ENCODE peak calls at places on chromosomes 6 and 20, in six cellular contexts. N is DMS153, Y is Calu3, I is NCI-H774, O is NCI-H748 treated with DMSO at 0.1 percent for 48 hours, Z is endothelial cell. G is an unnamed sample.
A peak's percentile ranks its signal among the peaks of the same experiment; 100 is the strongest.

GRCh38 chr6:25035451-25036435 is 100.0 kb upstream of the RIPOR2 start:
- DNase-seq in N (no peak), Y (no peak), I (no peak), O (no peak), Z (no peak), G (no peak)

GRCh38 chr6:55825402-55826051 is 49.9 kb downstream of the BMP5 start:
- DNase-seq in N (no peak), Y (peak; percentile 23), I (no peak), O (no peak), Z (no peak), G (peak; percentile 56)

GRCh38 chr6:163494279-163494727 is 79.8 kb downstream of the QKI start:
- DNase-seq in N (no peak), Y (no peak), I (no peak), O (no peak), Z (no peak), G (no peak)

GRCh38 chr6:123965894-123966293 is 162.2 kb downstream of the NKAIN2 start:
- DNase-seq in N (no peak), Y (peak; percentile 6), I (peak; percentile 64), O (no peak), Z (peak; percentile 53), G (no peak)

GRCh38 chr6:6006428-6007310 is at the start of gene NRN1:
- DNase-seq in N (no peak), Y (no peak), I (peak; percentile 40), O (peak; percentile 58), Z (peak; percentile 25), G (peak; percentile 72)

GRCh38 chr20:58693226-58694006 is 816 bp downstream of the NPEPL1 start:
- DNase-seq in N (no peak), Y (peak; percentile 41), I (no peak), O (no peak), Z (no peak), G (no peak)

GRCh38 chr20:49045440-49046086 is 549 bp upstream of the CSE1L start:
- DNase-seq in N (peak; percentile 9), Y (no peak), I (no peak), O (no peak), Z (peak; percentile 25), G (no peak)

GRCh38 chr6:42781546-42781810 is 374 bp upstream of the BICRAL start:
- DNase-seq in N (no peak), Y (no peak), I (no peak), O (no peak), Z (no peak), G (peak; percentile 20)

GRCh38 chr6:148037496-148037895 is 305.1 kb upstream of the SASH1 start:
- DNase-seq in N (peak; percentile 35), Y (no peak), I (peak; percentile 42), O (peak; percentile 70), Z (no peak), G (no peak)

GRCh38 chr6:55888917-55889316 is 13.5 kb upstream of the BMP5 start:
- DNase-seq in N (no peak), Y (no peak), I (no peak), O (no peak), Z (no peak), G (no peak)

GRCh38 chr20:41524980-41525613 is 93.1 kb downstream of the CHD6 start:
- DNase-seq in N (peak; percentile 60), Y (peak; percentile 63), I (no peak), O (no peak), Z (peak; percentile 11), G (no peak)

GRCh38 chr6:121055572-121056163 is 278.6 kb downstream of the TBC1D32 start:
- DNase-seq in N (peak; percentile 19), Y (peak; percentile 33), I (peak; percentile 45), O (peak; percentile 53), Z (peak; percentile 25), G (peak; percentile 80)

GRCh38 chr6:18395851-18396187 is 8.7 kb downstream of the RNF144B start:
- DNase-seq in N (no peak), Y (no peak), I (no peak), O (no peak), Z (no peak), G (no peak)

GRCh38 chr20:16865406-16865805 is 117.2 kb downstream of the OTOR start:
- DNase-seq in N (no peak), Y (no peak), I (no peak), O (peak; percentile 69), Z (no peak), G (no peak)

GRCh38 chr6:163900570-163900969 is 486.1 kb downstream of the QKI start:
- DNase-seq in N (no peak), Y (no peak), I (no peak), O (no peak), Z (no peak), G (no peak)

GRCh38 chr6:150395388-150396009 is 26.7 kb downstream of the IYD start:
- DNase-seq in N (peak; percentile 47), Y (peak; percentile 54), I (peak; percentile 41), O (peak; percentile 63), Z (peak; percentile 52), G (peak; percentile 84)

GRCh38 chr6:105459884-105460283 is 57.0 kb upstream of the PREP start:
- DNase-seq in N (no peak), Y (peak; percentile 7), I (no peak), O (no peak), Z (no peak), G (no peak)

GRCh38 chr20:57941572-57942381 is 232.0 kb upstream of the PMEPA1 start:
- DNase-seq in N (peak; percentile 24), Y (peak; percentile 49), I (no peak), O (peak; percentile 53), Z (no peak), G (peak; percentile 40)

GRCh38 chr6:27295301-27296079 is 16.6 kb downstream of the POM121L2 start:
- DNase-seq in N (peak; percentile 56), Y (peak; percentile 69), I (peak; percentile 73), O (peak; percentile 87), Z (peak; percentile 52), G (no peak)

GRCh38 chr6:5132741-5133140 is 47.6 kb downstream of the PPP1R3G start:
- DNase-seq in N (no peak), Y (no peak), I (no peak), O (no peak), Z (peak; percentile 57), G (no peak)

GRCh38 chr6:159261983-159262382 is 92.8 kb downstream of the FNDC1 start:
- DNase-seq in N (no peak), Y (no peak), I (no peak), O (no peak), Z (no peak), G (no peak)

GRCh38 chr6:148287979-148288378 is 54.7 kb upstream of the SASH1 start:
- DNase-seq in N (no peak), Y (no peak), I (no peak), O (no peak), Z (no peak), G (no peak)

GRCh38 chr20:36132802-36133211 is 21.7 kb upstream of the EPB41L1 start:
- DNase-seq in N (no peak), Y (no peak), I (no peak), O (no peak), Z (no peak), G (no peak)

GRCh38 chr6:159871911-159872310 is 18.9 kb upstream of the MAS1 start:
- DNase-seq in N (no peak), Y (no peak), I (no peak), O (no peak), Z (no peak), G (no peak)

GRCh38 chr6:2531426-2532208 is 219.1 kb downstream of the MYLK4 start:
- DNase-seq in N (no peak), Y (no peak), I (no peak), O (no peak), Z (no peak), G (no peak)

GRCh38 chr20:11159728-11160127 is 485.9 kb upstream of the JAG1 start:
- DNase-seq in N (no peak), Y (no peak), I (no peak), O (no peak), Z (no peak), G (no peak)

GRCh38 chr6:97110626-97111025 is 172.4 kb downstream of the MMS22L start:
- DNase-seq in N (no peak), Y (no peak), I (no peak), O (no peak), Z (peak; percentile 28), G (no peak)

GRCh38 chr6:4359108-4359710 is 223.8 kb upstream of the ECI2 start:
- DNase-seq in N (no peak), Y (no peak), I (no peak), O (no peak), Z (no peak), G (no peak)

GRCh38 chr6:161091972-161092701 is 100.6 kb downstream of the MAP3K4 start:
- DNase-seq in N (no peak), Y (no peak), I (no peak), O (no peak), Z (no peak), G (no peak)

GRCh38 chr20:18058661-18059467 is 1.1 kb upstream of the OVOL2 start:
- DNase-seq in N (peak; percentile 91), Y (peak; percentile 45), I (peak; percentile 69), O (peak; percentile 93), Z (peak; percentile 26), G (peak; percentile 85)

GRCh38 chr6:12148841-12149240 is 136.7 kb downstream of the HIVEP1 start:
- DNase-seq in N (no peak), Y (no peak), I (no peak), O (no peak), Z (no peak), G (no peak)

GRCh38 chr20:50121858-50122271 is 8.9 kb upstream of the UBE2V1 start:
- DNase-seq in N (no peak), Y (no peak), I (no peak), O (no peak), Z (no peak), G (peak; percentile 79)

GRCh38 chr6:153849072-153849759 is 189.8 kb upstream of the OPRM1 start:
- DNase-seq in N (no peak), Y (no peak), I (no peak), O (no peak), Z (no peak), G (no peak)

GRCh38 chr20:31547720-31548298 is 33.6 kb downstream of the HM13 start:
- DNase-seq in N (no peak), Y (no peak), I (no peak), O (no peak), Z (no peak), G (no peak)

GRCh38 chr6:127833336-127833735 is 67.5 kb downstream of the THEMIS start:
- DNase-seq in N (no peak), Y (no peak), I (no peak), O (no peak), Z (no peak), G (no peak)

GRCh38 chr6:90294989-90295853 is 1.4 kb downstream of the BACH2 start:
- DNase-seq in N (no peak), Y (peak; percentile 11), I (no peak), O (no peak), Z (peak; percentile 42), G (no peak)

G was measured in SJCRH30.